ENCODE peak calls at places on chromosomes 16 and 17, in ten cellular contexts. One of them, this sample, is unnamed.

GRCh38 chr17:51764387-51764971 is 394.0 kb downstream of the CA10 start:
- DNase-seq in ovary: peak; percentile 24
- DNase-seq in fibroblast of lung: peak; percentile 63
- DNase-seq in right atrium auricular region: peak; percentile 59
- DNase-seq in colonic mucosa: peak; percentile 46
- DNase-seq in cardiac muscle cell: peak; percentile 77
- DNase-seq in transverse colon: peak; percentile 50
- DNase-seq in psoas muscle: peak; percentile 18
- DNase-seq in CD8-positive, alpha-beta memory T cell: no peak
- DNase-seq in kidney: no peak
- DNase-seq in this sample: peak; percentile 32

GRCh38 chr16:54099627-54100026 is 187.0 kb downstream of the IRX3 start:
- DNase-seq in ovary: no peak
- DNase-seq in fibroblast of lung: no peak
- DNase-seq in right atrium auricular region: no peak
- DNase-seq in colonic mucosa: no peak
- DNase-seq in cardiac muscle cell: no peak
- DNase-seq in transverse colon: no peak
- DNase-seq in psoas muscle: no peak
- DNase-seq in CD8-positive, alpha-beta memory T cell: no peak
- DNase-seq in kidney: no peak
- DNase-seq in this sample: no peak

GRCh38 chr16:73048292-73049050 is 543 bp upstream of the ZFHX3 start:
- DNase-seq in ovary: peak; percentile 29
- DNase-seq in fibroblast of lung: peak; percentile 40
- DNase-seq in right atrium auricular region: no peak
- DNase-seq in colonic mucosa: no peak
- DNase-seq in cardiac muscle cell: peak; percentile 24
- DNase-seq in transverse colon: peak; percentile 67
- DNase-seq in psoas muscle: peak; percentile 80
- DNase-seq in CD8-positive, alpha-beta memory T cell: no peak
- DNase-seq in kidney: peak; percentile 82
- DNase-seq in this sample: peak; percentile 35

GRCh38 chr17:74770498-74771318 is 5.4 kb downstream of the NAT9 start:
- DNase-seq in ovary: no peak
- DNase-seq in fibroblast of lung: peak; percentile 37
- DNase-seq in right atrium auricular region: peak; percentile 65
- DNase-seq in colonic mucosa: peak; percentile 82
- DNase-seq in cardiac muscle cell: peak; percentile 45
- DNase-seq in transverse colon: peak; percentile 85
- DNase-seq in psoas muscle: peak; percentile 67
- DNase-seq in CD8-positive, alpha-beta memory T cell: peak; percentile 86
- DNase-seq in kidney: peak; percentile 86
- DNase-seq in this sample: peak; percentile 66

GRCh38 chr17:78128616-78129384 is at the start of gene TMC6:
- DNase-seq in ovary: no peak
- DNase-seq in fibroblast of lung: no peak
- DNase-seq in right atrium auricular region: no peak
- DNase-seq in colonic mucosa: peak; percentile 83
- DNase-seq in cardiac muscle cell: no peak
- DNase-seq in transverse colon: peak; percentile 83
- DNase-seq in psoas muscle: no peak
- DNase-seq in CD8-positive, alpha-beta memory T cell: peak; percentile 87
- DNase-seq in kidney: peak; percentile 95
- DNase-seq in this sample: peak; percentile 92

GRCh38 chr16:72783716-72784320 is 264.1 kb downstream of the ZFHX3 start:
- DNase-seq in ovary: no peak
- DNase-seq in fibroblast of lung: peak; percentile 28
- DNase-seq in right atrium auricular region: no peak
- DNase-seq in colonic mucosa: no peak
- DNase-seq in cardiac muscle cell: peak; percentile 29
- DNase-seq in transverse colon: no peak
- DNase-seq in psoas muscle: no peak
- DNase-seq in CD8-positive, alpha-beta memory T cell: no peak
- DNase-seq in kidney: no peak
- DNase-seq in this sample: no peak

GRCh38 chr17:44219126-44219635 is 294 bp downstream of the UBTF start:
- DNase-seq in ovary: peak; percentile 69
- DNase-seq in fibroblast of lung: peak; percentile 67
- DNase-seq in right atrium auricular region: no peak
- DNase-seq in colonic mucosa: peak; percentile 61
- DNase-seq in cardiac muscle cell: peak; percentile 83
- DNase-seq in transverse colon: peak; percentile 69
- DNase-seq in psoas muscle: peak; percentile 80
- DNase-seq in CD8-positive, alpha-beta memory T cell: peak; percentile 79
- DNase-seq in kidney: peak; percentile 93
- DNase-seq in this sample: no peak

GRCh38 chr17:67467500-67468481 is 90.7 kb downstream of the PITPNC1 start:
- DNase-seq in ovary: no peak
- DNase-seq in fibroblast of lung: no peak
- DNase-seq in right atrium auricular region: no peak
- DNase-seq in colonic mucosa: no peak
- DNase-seq in cardiac muscle cell: no peak
- DNase-seq in transverse colon: no peak
- DNase-seq in psoas muscle: no peak
- DNase-seq in CD8-positive, alpha-beta memory T cell: no peak
- DNase-seq in kidney: no peak
- DNase-seq in this sample: no peak

GRCh38 chr17:31572341-31572740 is 180.9 kb downstream of the RAB11FIP4 start:
- DNase-seq in ovary: no peak
- DNase-seq in fibroblast of lung: no peak
- DNase-seq in right atrium auricular region: no peak
- DNase-seq in colonic mucosa: no peak
- DNase-seq in cardiac muscle cell: no peak
- DNase-seq in transverse colon: no peak
- DNase-seq in psoas muscle: no peak
- DNase-seq in CD8-positive, alpha-beta memory T cell: no peak
- DNase-seq in kidney: no peak
- DNase-seq in this sample: no peak
- H3K27ac ChIP-seq in ovary: peak overlapping the region; percentile 26
- H3K27ac ChIP-seq in fibroblast of lung: peak overlapping the region; percentile 84
- H3K27ac ChIP-seq in right atrium auricular region: peak overlapping the region; percentile 78
- H3K27ac ChIP-seq in colonic mucosa: peak overlapping the region; percentile 60
- H3K27ac ChIP-seq in cardiac muscle cell: no peak overlapping the region
- H3K27ac ChIP-seq in transverse colon: peak overlapping the region; percentile 88
- H3K27ac ChIP-seq in psoas muscle: no peak overlapping the region
- H3K27ac ChIP-seq in CD8-positive, alpha-beta memory T cell: no peak overlapping the region
- H3K27ac ChIP-seq in kidney: peak overlapping the region; percentile 30
- H3K27ac ChIP-seq in this sample: no peak overlapping the region

GRCh38 chr17:4941027-4941610 is 1.1 kb downstream of the RNF167 start:
- DNase-seq in ovary: no peak
- DNase-seq in fibroblast of lung: no peak
- DNase-seq in right atrium auricular region: no peak
- DNase-seq in colonic mucosa: no peak
- DNase-seq in cardiac muscle cell: no peak
- DNase-seq in transverse colon: no peak
- DNase-seq in psoas muscle: no peak
- DNase-seq in CD8-positive, alpha-beta memory T cell: no peak
- DNase-seq in kidney: no peak
- DNase-seq in this sample: no peak
- H3K36me3 ChIP-seq in ovary: no peaks in the 10 kb centered on the region
- H3K36me3 ChIP-seq in fibroblast of lung: peaks cover 33% of the 10 kb centered on the region
- H3K36me3 ChIP-seq in right atrium auricular region: peaks cover 60% of the 10 kb centered on the region
- H3K36me3 ChIP-seq in colonic mucosa: peaks cover 18% of the 10 kb centered on the region
- H3K36me3 ChIP-seq in cardiac muscle cell: peaks cover 39% of the 10 kb centered on the region
- H3K36me3 ChIP-seq in transverse colon: peaks cover 9% of the 10 kb centered on the region
- H3K36me3 ChIP-seq in psoas muscle: no peaks in the 10 kb centered on the region
- H3K36me3 ChIP-seq in CD8-positive, alpha-beta memory T cell: peaks cover 32% of the 10 kb centered on the region
- H3K36me3 ChIP-seq in kidney: peaks cover 23% of the 10 kb centered on the region
- H3K36me3 ChIP-seq in this sample: peaks cover 28% of the 10 kb centered on the region

GRCh38 chr16:6672507-6672906 is 660.1 kb upstream of the RBFOX1 start:
- DNase-seq in ovary: no peak
- DNase-seq in fibroblast of lung: no peak
- DNase-seq in right atrium auricular region: no peak
- DNase-seq in colonic mucosa: no peak
- DNase-seq in cardiac muscle cell: no peak
- DNase-seq in transverse colon: no peak
- DNase-seq in psoas muscle: no peak
- DNase-seq in CD8-positive, alpha-beta memory T cell: no peak
- DNase-seq in kidney: no peak
- DNase-seq in this sample: no peak
- H3K27ac ChIP-seq in ovary: no peak overlapping the region
- H3K27ac ChIP-seq in fibroblast of lung: no peak overlapping the region
- H3K27ac ChIP-seq in right atrium auricular region: no peak overlapping the region
- H3K27ac ChIP-seq in colonic mucosa: no peak overlapping the region
- H3K27ac ChIP-seq in cardiac muscle cell: no peak overlapping the region
- H3K27ac ChIP-seq in transverse colon: no peak overlapping the region
- H3K27ac ChIP-seq in psoas muscle: no peak overlapping the region
- H3K27ac ChIP-seq in CD8-positive, alpha-beta memory T cell: no peak overlapping the region
- H3K27ac ChIP-seq in kidney: no peak overlapping the region
- H3K27ac ChIP-seq in this sample: no peak overlapping the region

GRCh38 chr16:87345721-87346424 is 28.7 kb upstream of the C16orf95 start:
- DNase-seq in ovary: no peak
- DNase-seq in fibroblast of lung: no peak
- DNase-seq in right atrium auricular region: no peak
- DNase-seq in colonic mucosa: no peak
- DNase-seq in cardiac muscle cell: no peak
- DNase-seq in transverse colon: no peak
- DNase-seq in psoas muscle: no peak
- DNase-seq in CD8-positive, alpha-beta memory T cell: no peak
- DNase-seq in kidney: no peak
- DNase-seq in this sample: no peak

GRCh38 chr16:87344931-87345631 is 27.9 kb upstream of the C16orf95 start:
- DNase-seq in ovary: no peak
- DNase-seq in fibroblast of lung: no peak
- DNase-seq in right atrium auricular region: peak; percentile 63
- DNase-seq in colonic mucosa: peak; percentile 70
- DNase-seq in cardiac muscle cell: no peak
- DNase-seq in transverse colon: peak; percentile 67
- DNase-seq in psoas muscle: no peak
- DNase-seq in CD8-positive, alpha-beta memory T cell: peak; percentile 71
- DNase-seq in kidney: no peak
- DNase-seq in this sample: no peak

GRCh38 chr16:87347932-87348615 is 30.9 kb upstream of the C16orf95 start:
- DNase-seq in ovary: no peak
- DNase-seq in fibroblast of lung: no peak
- DNase-seq in right atrium auricular region: no peak
- DNase-seq in colonic mucosa: no peak
- DNase-seq in cardiac muscle cell: no peak
- DNase-seq in transverse colon: no peak
- DNase-seq in psoas muscle: no peak
- DNase-seq in CD8-positive, alpha-beta memory T cell: no peak
- DNase-seq in kidney: no peak
- DNase-seq in this sample: no peak

GRCh38 chr16:87348616-87349157 is 31.5 kb upstream of the C16orf95 start:
- DNase-seq in ovary: no peak
- DNase-seq in fibroblast of lung: no peak
- DNase-seq in right atrium auricular region: no peak
- DNase-seq in colonic mucosa: no peak
- DNase-seq in cardiac muscle cell: no peak
- DNase-seq in transverse colon: no peak
- DNase-seq in psoas muscle: no peak
- DNase-seq in CD8-positive, alpha-beta memory T cell: no peak
- DNase-seq in kidney: no peak
- DNase-seq in this sample: no peak

GRCh38 chr16:87346517-87347060 is 29.4 kb upstream of the C16orf95 start:
- DNase-seq in ovary: no peak
- DNase-seq in fibroblast of lung: no peak
- DNase-seq in right atrium auricular region: no peak
- DNase-seq in colonic mucosa: no peak
- DNase-seq in cardiac muscle cell: no peak
- DNase-seq in transverse colon: no peak
- DNase-seq in psoas muscle: no peak
- DNase-seq in CD8-positive, alpha-beta memory T cell: no peak
- DNase-seq in kidney: no peak
- DNase-seq in this sample: no peak
- H3K36me3 ChIP-seq in ovary: no peaks in the 10 kb centered on the region
- H3K36me3 ChIP-seq in fibroblast of lung: peaks cover 24% of the 10 kb centered on the region
- H3K36me3 ChIP-seq in right atrium auricular region: peaks cover 45% of the 10 kb centered on the region
- H3K36me3 ChIP-seq in colonic mucosa: peaks cover 6% of the 10 kb centered on the region
- H3K36me3 ChIP-seq in cardiac muscle cell: peaks cover 9% of the 10 kb centered on the region
- H3K36me3 ChIP-seq in transverse colon: peaks cover 11% of the 10 kb centered on the region
- H3K36me3 ChIP-seq in psoas muscle: peaks cover 4% of the 10 kb centered on the region
- H3K36me3 ChIP-seq in CD8-positive, alpha-beta memory T cell: peaks cover 17% of the 10 kb centered on the region
- H3K36me3 ChIP-seq in kidney: peaks cover 5% of the 10 kb centered on the region
- H3K36me3 ChIP-seq in this sample: no peaks in the 10 kb centered on the region

GRCh38 chr17:17044846-17045561 is 2.7 kb downstream of the MPRIP start:
- DNase-seq in ovary: peak; percentile 21
- DNase-seq in fibroblast of lung: peak; percentile 75
- DNase-seq in right atrium auricular region: no peak
- DNase-seq in colonic mucosa: peak; percentile 52
- DNase-seq in cardiac muscle cell: peak; percentile 81
- DNase-seq in transverse colon: no peak
- DNase-seq in psoas muscle: no peak
- DNase-seq in CD8-positive, alpha-beta memory T cell: no peak
- DNase-seq in kidney: peak; percentile 80
- DNase-seq in this sample: peak; percentile 82
- H3K27ac ChIP-seq in ovary: no peak overlapping the region
- H3K27ac ChIP-seq in fibroblast of lung: peak overlapping the region; percentile 71
- H3K27ac ChIP-seq in right atrium auricular region: peak overlapping the region; percentile 87
- H3K27ac ChIP-seq in colonic mucosa: peak overlapping the region; percentile 67
- H3K27ac ChIP-seq in cardiac muscle cell: peak overlapping the region; percentile 50
- H3K27ac ChIP-seq in transverse colon: peak overlapping the region; percentile 85
- H3K27ac ChIP-seq in psoas muscle: peak overlapping the region; percentile 96
- H3K27ac ChIP-seq in CD8-positive, alpha-beta memory T cell: no peak overlapping the region
- H3K27ac ChIP-seq in kidney: peak overlapping the region; percentile 92
- H3K27ac ChIP-seq in this sample: peak overlapping the region; percentile 92

DNA sequence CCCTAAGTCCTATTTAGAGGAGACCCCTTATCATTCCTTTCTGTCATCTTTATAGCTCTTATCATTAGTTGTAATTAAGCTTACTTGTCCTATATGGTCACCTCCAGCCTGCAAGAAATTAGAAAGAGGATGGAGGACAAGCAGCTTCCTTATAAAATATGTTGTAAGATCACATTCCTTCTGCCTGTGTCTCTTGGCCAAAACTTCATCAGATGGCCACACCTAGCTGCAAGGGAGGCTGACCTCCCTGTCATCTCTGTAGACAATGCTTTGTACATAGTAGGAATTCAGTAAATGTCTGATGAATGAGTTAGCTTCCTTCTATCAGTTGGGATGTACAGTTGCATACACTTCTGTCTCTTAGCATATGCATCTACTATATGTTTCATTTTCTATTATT is 1.9 kb downstream of the TTC19 start:
- DNase-seq in ovary: no peak
- DNase-seq in fibroblast of lung: no peak
- DNase-seq in right atrium auricular region: no peak
- DNase-seq in colonic mucosa: no peak
- DNase-seq in cardiac muscle cell: no peak
- DNase-seq in transverse colon: no peak
- DNase-seq in psoas muscle: no peak
- DNase-seq in CD8-positive, alpha-beta memory T cell: no peak
- DNase-seq in kidney: no peak
- DNase-seq in this sample: no peak
- H3K36me3 ChIP-seq in ovary: no peaks in the 10 kb centered on the region
- H3K36me3 ChIP-seq in fibroblast of lung: peaks cover 12% of the 10 kb centered on the region
- H3K36me3 ChIP-seq in right atrium auricular region: peaks cover 57% of the 10 kb centered on the region
- H3K36me3 ChIP-seq in colonic mucosa: peaks cover 12% of the 10 kb centered on the region
- H3K36me3 ChIP-seq in cardiac muscle cell: peaks cover 43% of the 10 kb centered on the region
- H3K36me3 ChIP-seq in transverse colon: peaks cover 48% of the 10 kb centered on the region
- H3K36me3 ChIP-seq in psoas muscle: peaks cover 24% of the 10 kb centered on the region
- H3K36me3 ChIP-seq in CD8-positive, alpha-beta memory T cell: peaks cover 40% of the 10 kb centered on the region
- H3K36me3 ChIP-seq in kidney: peaks cover 18% of the 10 kb centered on the region
- H3K36me3 ChIP-seq in this sample: peaks cover 38% of the 10 kb centered on the region